ENCODE peak calls at places on chromosome 21, in four cellular contexts. K is thoracic aorta; V is stimulated activated CD4-positive, alpha-beta T cell treated with anti-CD3 and anti-CD28 coated beads, TNF-alpha, amount 100 ng/mL, for 24 hours; Y is neuronal stem cell. S is an unnamed sample.

GRCh38 chr21:24955275-24955961 is 651.9 kb downstream of the MRPL39 start:
- DNase-seq in K (no peak), V (no peak), Y (no peak), S (no peak)

GRCh38 chr21:42463861-42464515 is 32.0 kb downstream of the RSPH1 start:
- DNase-seq in K (no peak), V (peak; percentile 63), Y (peak; percentile 11), S (no peak)

GRCh38 chr21:31299291-31300147 is 44.5 kb downstream of the TIAM1 start:
- DNase-seq in K (no peak), V (no peak), Y (no peak), S (no peak)

GRCh38 chr21:44428281-44428942 is 26.9 kb upstream of the LRRC3 start:
- DNase-seq in K (no peak), V (peak; percentile 35), Y (no peak), S (no peak)

GRCh38 chr21:36725793-36726386 is 27.0 kb downstream of the SIM2 start:
- DNase-seq in K (no peak), V (no peak), Y (no peak), S (no peak)

GRCh38 chr21:45954271-45954670 is 27.3 kb upstream of the COL6A1 start:
- DNase-seq in K (no peak), V (no peak), Y (no peak), S (no peak)

GRCh38 chr21:34692458-34693020 is 23.7 kb downstream of the CLIC6 start:
- DNase-seq in K (no peak), V (no peak), Y (no peak), S (no peak)

GRCh38 chr21:15282666-15283065 is 217.9 kb upstream of the NRIP1 start:
- DNase-seq in K (no peak), V (no peak), Y (no peak), S (no peak)

GRCh38 chr21:15732290-15732995 is 2.7 kb downstream of the USP25 start:
- DNase-seq in K (no peak), V (no peak), Y (no peak), S (no peak)